ENCODE peak calls at places on chromosomes 4 and X, in four cellular contexts. Q, X, H and S are unnamed samples.
A peak's percentile ranks its signal among the peaks of the same experiment; 100 is the strongest.

GRCh38 chr4:150582101-150582565 is at the start of gene MAB21L2:
- DNase-seq in H (no peak), X (no peak), Q (no peak), S (no peak)

GRCh38 chrX:1581132-1581531 is 10.3 kb upstream of the AKAP17A start:
- DNase-seq in H (peak; percentile 11), Q (peak; percentile 71), X (peak; percentile 29), S (peak; percentile 58)

GRCh38 chrX:133980406-133980805 is 5.0 kb downstream of the GPC3 start:
- DNase-seq in Q (no peak), H (no peak), X (no peak), S (no peak)

GRCh38 chr4:22686156-22686555 is 6.6 kb upstream of the GBA3 start:
- DNase-seq in X (no peak), H (no peak), Q (no peak), S (no peak)

GRCh38 chrX:119573840-119574393 is 446 bp upstream of the UBE2A start:
- DNase-seq in H (no peak), X (no peak), Q (peak; percentile 51), S (no peak)

GRCh38 chrX:10159069-10159468 is 2.3 kb downstream of the CLCN4 start:
- DNase-seq in Q (no peak), H (no peak), X (no peak), S (no peak)

GRCh38 chrX:71183341-71183740 is 38.7 kb downstream of the NLGN3 start:
- DNase-seq in H (no peak), Q (no peak), X (no peak), S (no peak)

GRCh38 chrX:153922932-153923857 is 2.9 kb downstream of the ARHGAP4 start:
- DNase-seq in H (peak; percentile 36), Q (peak; percentile 65), X (no peak), S (no peak)

GRCh38 chrX:134600714-134601113 is 57.6 kb downstream of the PLAC1 start:
- DNase-seq in Q (peak; percentile 52), X (no peak), H (no peak), S (peak; percentile 48)

GRCh38 chr4:145839151-145839550 is 99.5 kb downstream of the ZNF827 start:
- DNase-seq in X (no peak), Q (no peak), H (no peak), S (peak; percentile 97)